ENCODE peak calls at places on chromosome 16, in four cellular contexts. F, D, W and M are unnamed samples.

GRCh38 chr16:4309102-4309832 is 6.6 kb upstream of the GLIS2 start:
- DNase-seq in F (no peak), W (no peak), D (no peak), M (no peak)

GRCh38 chr16:19884021-19884485 is 595 bp downstream of the GPRC5B start:
- DNase-seq in F (no peak), D (peak), W (no peak), M (peak)

GRCh38 chr16:5438591-5438990 is 341.0 kb upstream of the EEF2KMT start:
- DNase-seq in D (no peak), W (no peak), F (no peak), M (no peak)

GRCh38 chr16:88681084-88681680 is 5.1 kb downstream of the SNAI3 start:
- DNase-seq in W (no peak), F (no peak), D (no peak), M (peak)

GRCh38 chr16:16073884-16074781 is 124.7 kb downstream of the ABCC1 start:
- DNase-seq in W (no peak), D (no peak), F (peak), M (peak)

GRCh38 chr16:89720859-89721643 is at the start of the genes VPS9D1 and ZNF276:
- DNase-seq in W (no peak), F (no peak), D (peak), M (peak)

GRCh38 chr16:56800355-56800754 is 64.7 kb upstream of the SLC12A3 start:
- DNase-seq in W (no peak), D (no peak), F (no peak), M (no peak)

GRCh38 chr16:85868495-85868894 is 30.5 kb upstream of the IRF8 start:
- DNase-seq in F (no peak), D (no peak), W (no peak), M (no peak)

GRCh38 chr16:66372078-66372897 is 5.8 kb downstream of the CDH5 start:
- DNase-seq in F (no peak), D (no peak), W (no peak), M (no peak)

GRCh38 chr16:85187002-85187401 is 74.7 kb upstream of the CIBAR2 start:
- DNase-seq in D (no peak), F (no peak), W (no peak), M (no peak)

GRCh38 chr16:71709231-71709781 is 15.2 kb downstream of the PHLPP2 start:
- DNase-seq in D (no peak), F (peak), W (no peak), M (no peak)

GRCh38 chr16:84662471-84662870 is 14.2 kb downstream of the KLHL36 start:
- DNase-seq in F (no peak), W (no peak), D (no peak), M (no peak)

GRCh38 chr16:5450435-5451104 is 353.0 kb upstream of the EEF2KMT start:
- DNase-seq in D (no peak), F (no peak), W (no peak), M (no peak)

GRCh38 chr16:27235938-27236245 is 32.6 kb downstream of the KDM8 start:
- DNase-seq in W (no peak), D (no peak), F (no peak), M (no peak)

GRCh38 chr16:154223-155030 is 2.0 kb downstream of the HBZ start:
- DNase-seq in W (no peak), D (no peak), F (no peak), M (no peak)

GRCh38 chr16:81431554-81432353 is 12.9 kb upstream of the CMIP start:
- DNase-seq in W (no peak), D (no peak), F (peak), M (no peak)

GRCh38 chr16:8899709-8900317 is 17.7 kb downstream of the LITAFD start:
- DNase-seq in W (no peak), F (no peak), D (no peak), M (no peak)

GRCh38 chr16:25176136-25176535 is 40.6 kb upstream of the AQP8 start:
- DNase-seq in D (peak), F (no peak), W (no peak), M (no peak)

GRCh38 chr16:20102521-20102920 is 28.8 kb upstream of the GPR139 start:
- DNase-seq in F (no peak), W (no peak), D (no peak), M (no peak)

GRCh38 chr16:49467540-49468372 is 94.2 kb downstream of the C16orf78 start:
- DNase-seq in F (no peak), W (no peak), D (no peak), M (no peak)

GRCh38 chr16:20674684-20675487 is 22.6 kb downstream of the ACSM1 start:
- DNase-seq in W (no peak), D (no peak), F (no peak), M (no peak)

GRCh38 chr16:56611281-56611833 is 3.0 kb downstream of the MT2A start:
- DNase-seq in F (no peak), W (no peak), D (peak), M (no peak)

GRCh38 chr16:84091460-84091859 is 25.3 kb downstream of the MBTPS1 start:
- DNase-seq in W (no peak), F (no peak), D (peak), M (no peak)

GRCh38 chr16:55700961-55701360 is 45.2 kb downstream of the SLC6A2 start:
- DNase-seq in W (no peak), F (no peak), D (no peak), M (no peak)

GRCh38 chr16:76787394-76787793 is 403.6 kb upstream of the MON1B start:
- DNase-seq in F (no peak), W (no peak), D (no peak), M (no peak)

GRCh38 chr16:79776243-79776884 is 175.8 kb upstream of the MAF start:
- DNase-seq in F (no peak), W (no peak), D (no peak), M (no peak)

GRCh38 chr16:74291577-74292208 is 4.9 kb upstream of the PSMD7 start:
- DNase-seq in W (no peak), D (no peak), F (no peak), M (no peak)

GRCh38 chr16:50781043-50781442 is 39.2 kb downstream of the CYLD start:
- DNase-seq in D (no peak), F (no peak), W (no peak), M (no peak)
- TF ChIP-seq CTCF in D (no peak), F (no peak), W (no peak), M (no peak)

GRCh38 chr16:30187556-30187865 is 4.1 kb downstream of the CORO1A start:
- DNase-seq in F (no peak), D (no peak), W (no peak), M (no peak)
- TF ChIP-seq CTCF in F (no peak), D (no peak), W (no peak), M (no peak)

GRCh38 chr16:58027341-58028167 is 2.0 kb downstream of the MMP15 start:
- DNase-seq in F (no peak), W (no peak), D (peak), M (no peak)

GRCh38 chr16:58026705-58027340 is 1.3 kb downstream of the MMP15 start:
- DNase-seq in W (no peak), D (no peak), F (no peak), M (peak)

GRCh38 chr16:58025351-58026138 is at the start of gene MMP15:
- DNase-seq in W (peak), D (peak), F (no peak), M (peak)

GRCh38 chr16:58024673-58025350 is 742 bp upstream of the MMP15 start:
- DNase-seq in W (no peak), D (no peak), F (no peak), M (peak)

GRCh38 chr16:58026139-58026704 is 668 bp downstream of the MMP15 start:
- DNase-seq in W (no peak), D (no peak), F (no peak), M (peak)
- TF ChIP-seq CTCF in W (no peak), D (no peak), F (no peak), M (no peak)

DNA sequence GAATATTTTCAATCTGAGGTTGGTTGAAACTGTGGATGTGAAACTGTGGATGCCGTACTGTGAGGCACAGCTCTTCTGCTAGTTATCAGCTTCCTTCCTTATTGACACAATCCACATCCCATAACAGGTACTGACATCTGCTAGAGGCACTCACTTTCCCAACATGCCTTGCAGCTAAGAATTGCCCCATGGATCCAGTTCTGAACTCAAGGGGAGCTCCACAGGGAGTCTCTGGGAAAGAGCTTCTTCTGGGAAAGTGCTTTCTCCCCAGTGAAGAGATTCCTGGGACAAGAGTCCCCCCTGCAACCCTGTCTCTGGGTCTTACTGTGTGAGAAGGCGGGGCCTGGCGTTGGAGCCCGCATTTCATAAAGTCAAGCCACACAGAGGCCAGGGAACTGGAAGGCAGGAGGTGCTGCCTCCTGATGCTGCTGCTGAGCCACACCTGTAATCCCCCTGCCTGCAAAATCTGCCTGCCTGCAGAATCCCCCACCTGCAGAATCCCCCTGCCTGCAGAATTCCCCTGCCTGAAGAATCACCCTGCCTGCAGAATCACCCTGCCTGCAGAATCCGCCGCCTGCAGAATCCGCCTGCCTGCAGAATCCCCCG is 305.3 kb downstream of the FOXL1 start:
- DNase-seq in D (no peak), F (no peak), W (no peak), M (no peak)
- TF ChIP-seq CTCF in D (no peak), F (no peak), W (no peak), M (no peak)

GRCh38 chr16:78072275-78072674 is 27.2 kb upstream of the WWOX start:
- DNase-seq in W (no peak), D (no peak), F (no peak), M (no peak)
- TF ChIP-seq CTCF in W (no peak), D (no peak), F (no peak), M (no peak)